ENCODE peak calls at places on chromosomes 3 and 15, in six cellular contexts. X, L, N, S, E and W are unnamed samples.

GRCh38 chr15:40046721-40047412 is 7.9 kb upstream of the SRP14 start:
- DNase-seq in L (no peak), E (no peak), N (no peak), S (no peak), X (no peak), W (no peak)

GRCh38 chr15:47397587-47397986 is 319.7 kb upstream of the SEMA6D start:
- DNase-seq in E (no peak), X (no peak), S (no peak), L (no peak), N (no peak), W (no peak)

GRCh38 chr3:32448686-32449474 is 53.8 kb downstream of the CMTM6 start:
- DNase-seq in X (no peak), N (no peak), L (no peak), S (no peak), E (no peak), W (no peak)

GRCh38 chr3:37115451-37115850 is 58.9 kb downstream of the LRRFIP2 start:
- DNase-seq in S (no peak), N (no peak), X (no peak), E (no peak), L (no peak), W (no peak)

GRCh38 chr15:78968539-78969271 is 23.9 kb upstream of the CTSH start:
- DNase-seq in L (no peak), E (no peak), N (peak; percentile 82), S (no peak), X (no peak), W (no peak)

GRCh38 chr15:87547470-87548181 is 708.9 kb downstream of the NTRK3 start:
- DNase-seq in N (no peak), X (no peak), L (no peak), E (no peak), S (no peak), W (no peak)

GRCh38 chr15:69660114-69660513 is 207.5 kb downstream of the RPLP1 start:
- DNase-seq in N (no peak), X (no peak), S (no peak), L (no peak), E (no peak), W (no peak)

GRCh38 chr3:28958656-28959055 is 322.2 kb upstream of the RBMS3 start:
- DNase-seq in L (no peak), E (no peak), S (no peak), N (no peak), X (no peak), W (no peak)

GRCh38 chr15:56733131-56734012 is at the start of gene ZNF280D:
- DNase-seq in L (peak; percentile 57), S (no peak), X (peak; percentile 78), E (peak; percentile 89), N (peak; percentile 86), W (no peak)

GRCh38 chr15:78178056-78178455 is 28.9 kb downstream of the IDH3A start:
- DNase-seq in E (no peak), N (no peak), S (no peak), L (no peak), X (no peak), W (no peak)

GRCh38 chr3:53040361-53040820 is 5.5 kb downstream of the SFMBT1 start:
- DNase-seq in N (no peak), E (no peak), L (peak; percentile 72), S (no peak), X (no peak), W (no peak)

GRCh38 chr3:57544181-57545125 is at the start of gene DNAH12:
- DNase-seq in N (peak; percentile 97), L (peak; percentile 64), E (peak; percentile 27), S (peak; percentile 78), X (peak; percentile 95), W (no peak)

GRCh38 chr15:100680726-100681125 is 78.3 kb downstream of the ASB7 start:
- DNase-seq in E (no peak), S (no peak), N (no peak), L (no peak), X (no peak), W (no peak)

GRCh38 chr15:69723404-69724097 is 270.9 kb downstream of the RPLP1 start:
- DNase-seq in S (no peak), L (no peak), N (peak; percentile 55), E (no peak), X (peak; percentile 28), W (no peak)

GRCh38 chr3:13706451-13706850 is 157.5 kb downstream of the FBLN2 start:
- DNase-seq in N (no peak), L (no peak), X (no peak), S (no peak), E (no peak), W (no peak)

GRCh38 chr15:42736178-42736792 is 643 bp downstream of the CDAN1 start:
- DNase-seq in N (peak; percentile 43), S (no peak), L (no peak), E (peak; percentile 64), X (no peak), W (no peak)

GRCh38 chr3:113304856-113305540 is 93.6 kb downstream of the BOC start:
- DNase-seq in L (no peak), N (peak; percentile 70), X (peak; percentile 38), E (peak; percentile 16), S (no peak), W (no peak)

GRCh38 chr3:62242846-62243245 is 130.5 kb downstream of the FEZF2 start:
- DNase-seq in E (no peak), S (no peak), N (peak; percentile 62), L (no peak), X (peak; percentile 46), W (no peak)

GRCh38 chr3:139532996-139533395 is 6.5 kb downstream of the RBP1 start:
- DNase-seq in N (no peak), L (no peak), S (no peak), X (no peak), E (no peak), W (no peak)

GRCh38 chr15:36323607-36324006 is 255.8 kb upstream of the CDIN1 start:
- DNase-seq in X (no peak), N (no peak), L (no peak), S (no peak), E (no peak), W (no peak)

GRCh38 chr15:38577405-38577987 is 12.9 kb upstream of the RASGRP1 start:
- DNase-seq in N (no peak), E (no peak), L (no peak), S (no peak), X (no peak), W (no peak)

GRCh38 chr3:122679085-122679466 is 1.6 kb upstream of the PARP14 start:
- DNase-seq in X (peak; percentile 79), E (peak; percentile 63), S (peak; percentile 25), L (peak; percentile 64), N (peak; percentile 86), W (no peak)

GRCh38 chr15:44780608-44781007 is 44.3 kb downstream of the TRIM69 start:
- DNase-seq in L (no peak), S (no peak), X (no peak), N (no peak), E (no peak), W (no peak)

GRCh38 chr15:44779761-44780160 is 43.4 kb downstream of the TRIM69 start:
- DNase-seq in X (no peak), E (no peak), S (no peak), N (no peak), L (no peak), W (no peak)

GRCh38 chr15:44781128-44781810 is 44.9 kb downstream of the TRIM69 start:
- DNase-seq in X (no peak), E (peak; percentile 21), L (no peak), N (no peak), S (no peak), W (no peak)

DNA sequence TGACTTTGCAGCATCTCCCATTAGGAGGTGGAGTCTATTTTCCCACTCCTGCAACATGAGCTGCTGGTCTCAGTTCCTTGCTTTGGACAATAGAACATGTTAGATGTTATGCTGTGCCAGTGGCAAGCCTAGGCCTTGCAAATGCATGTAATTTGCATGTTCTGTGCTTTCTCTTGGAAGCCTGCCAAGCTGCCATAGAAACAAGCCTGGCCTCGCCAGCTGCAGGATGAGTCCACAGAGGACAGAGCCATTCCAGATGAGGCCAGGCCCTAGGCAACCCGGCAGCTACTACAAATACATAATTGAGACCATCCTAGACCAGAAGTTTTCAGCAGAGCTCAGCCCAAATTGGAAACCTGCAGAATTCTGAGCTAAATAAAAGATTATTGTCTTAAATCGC is 39.6 kb downstream of the TRIM69 start:
- DNase-seq in N (no peak), L (no peak), X (no peak), E (no peak), S (no peak), W (no peak)
- TF ChIP-seq CREB1 in N (no peak), L (no peak), X (no peak), E (no peak), S (no peak), W (no peak)

DNA sequence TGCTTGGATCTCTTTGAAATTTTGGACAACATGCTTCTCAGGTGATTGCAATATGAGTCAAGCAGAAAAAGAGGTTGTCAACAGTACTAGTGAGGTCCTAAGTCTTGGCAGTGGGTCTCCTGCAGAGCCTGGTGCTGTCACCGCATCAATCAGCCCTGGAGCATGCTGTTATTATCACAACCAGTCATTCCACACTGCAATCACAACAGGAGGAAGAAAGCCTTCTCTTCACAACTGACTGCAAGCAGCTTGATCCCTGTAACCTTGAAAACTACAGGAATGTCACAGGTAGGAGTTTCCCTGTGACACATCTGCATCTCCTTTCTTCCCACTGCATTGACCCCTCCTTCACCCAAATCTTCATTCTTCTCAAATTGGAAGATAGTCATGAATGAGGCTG is 451.1 kb upstream of the ATP11B start:
- DNase-seq in X (no peak), L (no peak), N (peak; percentile 13), E (no peak), S (no peak), W (no peak)
- TF ChIP-seq CREB1 in X (no peak), L (no peak), N (no peak), E (no peak), S (no peak), W (no peak)

DNA sequence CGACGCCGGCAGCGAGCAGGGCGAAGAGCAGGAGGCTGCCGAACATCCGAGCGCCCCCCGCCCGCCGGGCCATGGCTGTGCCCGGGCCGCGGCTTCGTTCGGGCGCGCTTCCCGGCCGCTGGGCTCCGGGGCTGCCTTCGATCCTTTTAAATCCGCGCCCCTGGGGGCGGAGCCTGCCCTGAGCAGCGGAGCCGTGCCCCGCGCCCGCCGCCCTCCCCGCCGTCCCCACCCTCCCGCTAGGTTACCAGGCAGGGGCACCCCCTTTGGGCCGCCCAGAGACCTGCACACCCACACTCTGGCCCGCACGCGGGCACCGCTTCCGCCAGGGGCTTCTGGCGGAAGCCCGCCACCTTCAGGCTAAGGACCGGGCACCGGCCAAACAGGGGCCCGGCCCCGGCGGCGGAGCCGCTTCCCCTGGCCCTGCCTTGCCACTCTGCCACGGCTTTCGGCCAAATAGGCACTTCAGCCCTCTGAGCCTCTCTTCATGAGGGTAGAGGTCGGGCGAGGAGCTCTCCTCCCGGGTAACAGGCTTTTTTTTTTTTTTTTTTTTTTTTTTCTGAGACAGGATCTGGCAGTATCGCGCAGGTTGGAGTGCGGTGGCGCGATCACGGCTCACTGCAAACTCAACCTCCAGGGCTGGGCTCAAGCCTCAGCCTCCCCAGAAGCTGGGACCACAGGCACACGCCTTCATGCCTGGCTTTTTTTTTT is at the start of gene NMB:
- DNase-seq in E (no peak), N (peak; percentile 97), X (peak; percentile 91), L (peak; percentile 81), S (peak; percentile 77), W (peak; percentile 33)
- TF ChIP-seq CREB1 in E (no peak), N (no peak), X (no peak), L (no peak), S (no peak), W (peak; percentile 14)

DNA sequence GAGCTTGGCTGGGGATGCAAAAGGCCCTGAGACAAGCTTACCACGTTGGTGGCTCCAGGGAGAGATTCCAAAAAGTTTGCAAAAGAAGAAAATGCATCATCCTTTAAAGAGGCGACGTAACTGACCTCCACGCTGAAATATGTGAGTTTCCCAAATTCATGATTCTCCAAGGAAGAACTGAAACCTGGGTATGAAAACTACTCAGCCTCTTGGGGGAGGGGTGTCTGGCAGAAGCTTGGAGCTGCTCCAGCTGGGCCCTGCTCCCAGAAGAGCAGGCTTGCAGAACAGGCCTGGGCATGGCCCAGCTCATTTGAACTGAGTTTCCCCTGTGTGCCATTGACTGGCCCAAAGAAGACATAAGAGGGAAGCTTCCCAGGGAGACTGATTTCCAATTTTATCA is 20.5 kb downstream of the CPN2 start:
- DNase-seq in S (no peak), L (no peak), E (no peak), X (no peak), N (no peak), W (no peak)
- TF ChIP-seq CREB1 in S (no peak), L (no peak), E (no peak), X (no peak), N (no peak), W (no peak)